ENCODE peak calls at places on chromosome 21, in five cellular contexts. T, N, I, W and B are unnamed samples.
A peak's percentile ranks its signal among the peaks of the same experiment; 100 is the strongest.

GRCh38 chr21:31222142-31222541 is 121.9 kb downstream of the TIAM1 start:
- DNase-seq in T (no peak), N (no peak), I (no peak), W (peak; percentile 75), B (no peak)

GRCh38 chr21:42469272-42469671 is 26.8 kb downstream of the RSPH1 start:
- DNase-seq in T (no peak), N (no peak), I (no peak), W (no peak), B (no peak)

GRCh38 chr21:16195476-16195875 is 465.7 kb downstream of the USP25 start:
- DNase-seq in T (no peak), N (no peak), I (peak; percentile 53), W (peak; percentile 86), B (peak; percentile 38)

GRCh38 chr21:27212444-27212843 is 245.6 kb upstream of the ADAMTS5 start:
- DNase-seq in T (no peak), N (no peak), I (no peak), W (no peak), B (no peak)

GRCh38 chr21:40118527-40118926 is 251.3 kb downstream of the PCP4 start:
- DNase-seq in T (no peak), N (no peak), I (no peak), W (no peak), B (no peak)

GRCh38 chr21:35607406-35607805 is 452.9 kb downstream of the SETD4 start:
- DNase-seq in T (no peak), N (no peak), I (no peak), W (no peak), B (no peak)

GRCh38 chr21:16304700-16305099 is 574.9 kb downstream of the USP25 start:
- DNase-seq in T (no peak), N (no peak), I (no peak), W (no peak), B (no peak)

GRCh38 chr21:42630626-42631025 is 22.8 kb upstream of the PDE9A start:
- DNase-seq in T (no peak), N (no peak), I (no peak), W (no peak), B (no peak)

GRCh38 chr21:26127918-26128317 is 42.7 kb downstream of the APP start:
- DNase-seq in T (no peak), N (no peak), I (peak; percentile 91), W (peak; percentile 54), B (no peak)

GRCh38 chr21:41325138-41325537 is 8.5 kb downstream of the FAM3B start:
- DNase-seq in T (no peak), N (no peak), I (no peak), W (no peak), B (no peak)
- H3K4me1 ChIP-seq in T (no peaks in the 10 kb centered on the region), N (no peaks in the 10 kb centered on the region), I (no peaks in the 10 kb centered on the region), W (no peaks in the 10 kb centered on the region), B (peaks cover 8% of the 10 kb centered on the region)

GRCh38 chr21:44090332-44090731 is 16.9 kb upstream of the PWP2 start:
- DNase-seq in T (peak; percentile 21), N (no peak), I (no peak), W (no peak), B (no peak)
- H3K36me3 ChIP-seq in T (peaks cover 36% of the 10 kb centered on the region), N (no peaks in the 10 kb centered on the region), I (peaks cover 60% of the 10 kb centered on the region), W (peaks cover 24% of the 10 kb centered on the region), B (peaks cover 40% of the 10 kb centered on the region)

GRCh38 chr21:21622460-21623234 is 624.4 kb downstream of the NCAM2 start:
- DNase-seq in T (no peak), N (no peak), I (no peak), W (no peak), B (no peak)
- H3K4me1 ChIP-seq in T (no peaks in the 10 kb centered on the region), N (no peaks in the 10 kb centered on the region), I (no peaks in the 10 kb centered on the region), W (no peaks in the 10 kb centered on the region), B (no peaks in the 10 kb centered on the region)

DNA sequence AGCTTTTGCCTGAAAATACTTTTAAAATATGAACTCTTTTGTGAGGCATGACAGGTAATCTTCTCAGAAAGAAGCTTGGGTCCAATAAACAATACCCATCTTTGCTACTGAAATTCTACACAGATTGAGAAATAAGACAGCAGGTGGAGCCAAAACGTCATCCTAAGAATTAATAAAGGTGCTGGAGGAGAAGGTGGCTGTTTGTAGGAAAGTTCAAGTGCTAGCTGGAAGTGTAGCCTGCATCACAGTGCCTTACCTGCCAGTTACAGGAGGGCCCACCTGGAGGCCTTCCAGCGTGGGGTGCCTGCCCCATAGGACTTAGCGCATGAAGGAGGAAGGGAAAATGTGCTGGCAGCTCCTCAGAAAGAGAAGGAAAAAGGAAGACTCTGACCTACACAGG is 93.7 kb downstream of the TTC3 start:
- DNase-seq in T (no peak), N (no peak), I (no peak), W (no peak), B (peak; percentile 8)
- H3K36me3 ChIP-seq in T (peaks cover 22% of the 10 kb centered on the region), N (peaks cover 2% of the 10 kb centered on the region), I (peaks cover 27% of the 10 kb centered on the region), W (peaks cover 3% of the 10 kb centered on the region), B (peaks cover 4% of the 10 kb centered on the region)

DNA sequence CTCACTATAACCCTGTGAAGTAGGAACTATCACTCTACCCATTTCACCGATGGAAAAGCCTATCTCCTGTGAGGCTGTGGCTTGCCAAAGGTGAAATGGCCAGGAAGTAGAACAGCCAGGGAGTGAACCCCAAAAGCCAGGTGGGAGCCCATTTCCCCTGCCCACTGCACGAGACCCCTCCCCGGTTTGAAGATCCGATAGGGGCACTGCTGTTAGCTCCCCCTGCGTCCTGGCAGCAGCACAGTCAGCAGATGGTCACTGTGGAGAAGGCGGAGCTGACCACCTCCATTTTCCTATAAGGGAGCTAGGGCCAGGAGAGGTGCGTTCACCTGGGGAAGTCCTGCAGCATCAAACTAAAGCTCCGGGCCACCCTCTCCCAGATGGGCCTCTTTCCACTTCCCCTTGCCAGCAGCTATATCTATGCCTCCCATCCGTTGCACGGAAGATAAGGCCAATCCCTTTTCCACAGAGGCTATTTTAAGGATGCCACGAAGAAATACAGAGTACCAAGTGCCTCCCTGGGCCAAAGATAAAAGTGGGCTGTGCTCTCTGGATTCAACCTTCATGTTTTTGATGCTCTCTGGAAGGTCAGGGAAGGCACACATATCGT is 7.8 kb downstream of the ERG start:
- DNase-seq in T (no peak), N (no peak), I (no peak), W (no peak), B (no peak)
- H3K4me1 ChIP-seq in T (no peaks in the 10 kb centered on the region), N (no peaks in the 10 kb centered on the region), I (peaks cover 19% of the 10 kb centered on the region), W (no peaks in the 10 kb centered on the region), B (no peaks in the 10 kb centered on the region)

GRCh38 chr21:14758849-14759248 is 212.7 kb upstream of the SAMSN1 start:
- DNase-seq in T (no peak), N (no peak), I (no peak), W (no peak), B (no peak)
- H3K36me3 ChIP-seq in T (no peaks in the 10 kb centered on the region), N (no peaks in the 10 kb centered on the region), I (no peaks in the 10 kb centered on the region), W (no peaks in the 10 kb centered on the region), B (no peaks in the 10 kb centered on the region)

GRCh38 chr21:33978585-33978984 is 63.0 kb upstream of the ATP5PO start:
- DNase-seq in T (no peak), N (no peak), I (no peak), W (no peak), B (no peak)
- H3K4me1 ChIP-seq in T (peaks cover 32% of the 10 kb centered on the region), N (peaks cover 31% of the 10 kb centered on the region), I (peaks cover 12% of the 10 kb centered on the region), W (peaks cover 21% of the 10 kb centered on the region), B (peaks cover 28% of the 10 kb centered on the region)

GRCh38 chr21:46393941-46394818 is 64.5 kb upstream of the DIP2A start:
- DNase-seq in T (peak; percentile 13), N (no peak), I (no peak), W (no peak), B (no peak)
- H3K36me3 ChIP-seq in T (peaks cover 8% of the 10 kb centered on the region), N (no peaks in the 10 kb centered on the region), I (peaks cover 73% of the 10 kb centered on the region), W (peaks cover 20% of the 10 kb centered on the region), B (peaks cover 3% of the 10 kb centered on the region)

GRCh38 chr21:33368124-33368523 is 35.1 kb upstream of the IFNGR2 start:
- DNase-seq in T (no peak), N (no peak), I (no peak), W (no peak), B (no peak)
- H3K4me1 ChIP-seq in T (no peaks in the 10 kb centered on the region), N (no peaks in the 10 kb centered on the region), I (no peaks in the 10 kb centered on the region), W (no peaks in the 10 kb centered on the region), B (no peaks in the 10 kb centered on the region)